ENCODE peak calls at places on chromosomes 3 and 15, in seven cellular contexts. H is foreskin fibroblast, W is cardiac fibroblast, Q is bronchial epithelial cell, Y is fibroblast of lung, X is osteoblast, U is prostate gland. C is an unnamed sample.

GRCh38 chr3:185585523-185585861 is 603 bp upstream of the SENP2 start:
- DNase-seq in Y (no peak), X (no peak), W (no peak), U (no peak), H (no peak), Q (no peak), C (no peak)

GRCh38 chr3:157064402-157064801 is 95.5 kb downstream of the CCNL1 start:
- DNase-seq in Q (no peak), H (no peak), Y (no peak), X (no peak), W (no peak), U (no peak), C (no peak)

GRCh38 chr15:34795267-34796081 is at the start of gene ACTC1:
- DNase-seq in U (no peak), H (peak), Q (peak), X (peak), W (peak), Y (peak), C (no peak)

GRCh38 chr3:150623945-150624344 is 20.8 kb downstream of the SELENOT start:
- DNase-seq in Q (no peak), U (no peak), X (peak), Y (no peak), W (no peak), H (peak), C (no peak)

GRCh38 chr15:57649138-57649537 is 57.4 kb upstream of the POLR2M start:
- DNase-seq in Y (peak), U (no peak), W (peak), H (peak), X (no peak), Q (peak), C (peak)

GRCh38 chr15:92421980-92422379 is 28.3 kb downstream of the ST8SIA2 start:
- DNase-seq in X (no peak), H (no peak), Y (peak), Q (peak), U (no peak), W (no peak), C (no peak)

GRCh38 chr3:87246662-87247061 is 19.6 kb downstream of the CHMP2B start:
- DNase-seq in H (no peak), Q (no peak), Y (no peak), X (no peak), U (no peak), W (no peak), C (no peak)

GRCh38 chr15:37933685-37934084 is 755 bp upstream of the TMCO5A start:
- DNase-seq in W (peak), U (no peak), X (no peak), Q (no peak), H (peak), Y (peak), C (no peak)

GRCh38 chr3:16993227-16993626 is 108.5 kb downstream of the PLCL2 start:
- DNase-seq in W (peak), Q (peak), Y (peak), X (no peak), U (no peak), H (peak), C (peak)

GRCh38 chr15:101255615-101256350 is 3.9 kb upstream of the CHSY1 start:
- DNase-seq in U (no peak), X (no peak), Q (no peak), W (peak), H (peak), Y (peak), C (no peak)

GRCh38 chr3:99250821-99251355 is 349.4 kb upstream of the DCBLD2 start:
- DNase-seq in X (no peak), H (peak), Y (peak), W (peak), U (no peak), Q (peak), C (no peak)

GRCh38 chr3:100254168-100254777 is 6.5 kb upstream of the TBC1D23 start:
- DNase-seq in U (peak), Y (peak), H (peak), X (peak), Q (peak), W (peak), C (no peak)

GRCh38 chr3:15536856-15537255 is 15.3 kb upstream of the COLQ start:
- DNase-seq in X (no peak), H (no peak), U (no peak), Q (no peak), Y (no peak), W (no peak), C (no peak)

GRCh38 chr3:52834871-52835501 is at the start of gene MUSTN1:
- DNase-seq in X (peak), U (no peak), H (peak), Y (peak), Q (no peak), W (peak), C (no peak)
- H3K4me3 ChIP-seq in X (no peak), U (no peak), H (no peak), Y (no peak), Q (no peak), W (no peak), C (no peak)

DNA sequence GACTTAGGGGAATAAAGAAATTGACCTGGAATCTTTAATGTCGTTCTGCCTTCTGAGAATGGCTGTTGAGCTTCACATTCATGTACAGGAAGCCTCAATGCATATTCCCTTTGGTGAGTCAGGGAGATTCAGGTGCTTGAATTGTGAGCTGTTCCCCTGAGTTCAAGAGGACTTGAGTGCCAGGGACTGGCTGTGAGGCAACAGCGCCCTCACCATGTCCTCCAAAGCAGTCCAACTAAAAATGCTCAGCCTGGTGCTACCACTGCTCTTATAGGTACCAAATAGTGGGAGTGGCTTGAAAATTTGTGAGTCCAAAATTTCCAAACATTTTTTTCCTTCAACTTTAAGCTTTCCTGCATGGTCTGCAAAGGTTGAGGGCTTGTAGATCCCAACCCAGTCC is 54.1 kb downstream of the LEO1 start:
- DNase-seq in U (no peak), X (peak), W (peak), Q (peak), Y (peak), H (peak), C (no peak)
- TF ChIP-seq CTCF in U (no peak), X (peak), W (peak), Q (peak), Y (peak), H (peak), C (peak)

GRCh38 chr3:112003321-112004080 is 4.8 kb downstream of the TAGLN3 start:
- DNase-seq in X (peak), H (no peak), W (no peak), U (no peak), Q (peak), Y (no peak), C (no peak)

GRCh38 chr3:112005091-112005672 is 6.5 kb downstream of the TAGLN3 start:
- DNase-seq in X (no peak), Q (peak), U (no peak), W (no peak), H (peak), Y (peak), C (no peak)

GRCh38 chr3:112004187-112004586 is 5.5 kb downstream of the TAGLN3 start:
- DNase-seq in W (no peak), U (no peak), Q (peak), X (no peak), Y (no peak), H (no peak), C (no peak)

GRCh38 chr3:112002458-112002971 is 3.8 kb downstream of the TAGLN3 start:
- DNase-seq in X (peak), W (no peak), U (no peak), Q (peak), Y (no peak), H (peak), C (no peak)

DNA sequence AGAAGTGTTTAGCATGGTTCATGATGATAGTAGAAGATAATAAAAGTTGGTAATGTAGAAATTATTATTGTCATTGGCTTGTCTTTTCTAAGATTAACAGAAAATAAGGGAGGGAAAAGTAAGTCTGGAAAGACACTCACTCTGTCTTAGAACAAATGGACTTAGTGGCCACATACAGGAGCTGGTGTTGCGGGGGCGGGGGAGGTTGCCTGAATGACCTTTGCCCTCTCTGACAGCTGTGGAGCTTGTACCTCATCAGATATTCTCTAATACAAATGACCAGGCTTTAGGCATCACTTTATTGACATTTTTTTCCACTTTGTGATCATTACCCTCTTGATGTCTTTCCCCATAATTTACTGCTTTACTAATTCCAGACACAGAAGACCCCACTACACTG is 5.9 kb downstream of the TAGLN3 start:
- DNase-seq in Q (no peak), U (no peak), H (no peak), W (no peak), Y (no peak), X (no peak), C (no peak)
- H3K4me3 ChIP-seq in Q (no peak), U (no peak), H (no peak), W (no peak), Y (no peak), X (no peak), C (no peak)

DNA sequence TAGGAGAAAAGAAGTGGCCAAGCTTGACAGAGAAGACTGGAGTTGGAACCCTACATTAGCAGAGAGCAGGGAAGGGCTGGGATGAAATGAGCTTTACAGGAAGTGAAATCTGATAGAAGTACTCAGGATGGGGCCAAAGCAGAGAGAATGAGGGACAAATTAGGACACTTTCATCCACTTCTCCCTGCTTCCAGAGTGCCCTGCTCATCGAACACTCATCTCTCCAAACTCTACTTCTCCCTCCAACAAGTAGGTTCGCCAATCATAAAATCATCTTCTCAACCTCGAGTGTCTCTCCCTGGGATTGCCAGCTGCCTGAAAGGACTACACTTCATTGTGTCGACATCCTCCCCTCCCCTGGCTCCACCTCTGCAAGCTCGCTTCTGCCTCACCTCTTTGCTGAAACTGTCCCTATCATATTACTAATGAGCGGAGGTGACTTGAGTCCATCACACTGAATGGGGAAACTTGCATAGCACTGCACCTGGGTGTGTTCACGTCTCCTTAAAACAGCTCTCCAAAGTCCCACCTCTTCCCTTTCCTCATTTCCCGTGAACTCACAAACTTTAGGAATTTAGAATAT is 365.8 kb downstream of the FOXP1 start:
- DNase-seq in X (no peak), Q (no peak), Y (no peak), U (no peak), H (no peak), W (no peak), C (no peak)
- TF ChIP-seq CTCF in X (no peak), Q (no peak), Y (no peak), U (no peak), H (no peak), W (no peak), C (no peak)

GRCh38 chr3:122772827-122773226 is 20.8 kb downstream of the HSPBAP1 start:
- DNase-seq in W (no peak), H (no peak), Q (no peak), X (no peak), Y (no peak), U (no peak), C (no peak)

GRCh38 chr3:122776675-122777074 is 17.0 kb downstream of the HSPBAP1 start:
- DNase-seq in Q (no peak), H (no peak), U (no peak), X (no peak), W (no peak), Y (no peak), C (no peak)

GRCh38 chr3:122777077-122777476 is 16.6 kb downstream of the HSPBAP1 start:
- DNase-seq in U (no peak), X (no peak), W (no peak), Q (no peak), Y (no peak), H (no peak), C (no peak)

GRCh38 chr3:122774564-122774963 is 19.1 kb downstream of the HSPBAP1 start:
- DNase-seq in U (no peak), X (peak), Q (peak), H (peak), W (no peak), Y (peak), C (no peak)

DNA sequence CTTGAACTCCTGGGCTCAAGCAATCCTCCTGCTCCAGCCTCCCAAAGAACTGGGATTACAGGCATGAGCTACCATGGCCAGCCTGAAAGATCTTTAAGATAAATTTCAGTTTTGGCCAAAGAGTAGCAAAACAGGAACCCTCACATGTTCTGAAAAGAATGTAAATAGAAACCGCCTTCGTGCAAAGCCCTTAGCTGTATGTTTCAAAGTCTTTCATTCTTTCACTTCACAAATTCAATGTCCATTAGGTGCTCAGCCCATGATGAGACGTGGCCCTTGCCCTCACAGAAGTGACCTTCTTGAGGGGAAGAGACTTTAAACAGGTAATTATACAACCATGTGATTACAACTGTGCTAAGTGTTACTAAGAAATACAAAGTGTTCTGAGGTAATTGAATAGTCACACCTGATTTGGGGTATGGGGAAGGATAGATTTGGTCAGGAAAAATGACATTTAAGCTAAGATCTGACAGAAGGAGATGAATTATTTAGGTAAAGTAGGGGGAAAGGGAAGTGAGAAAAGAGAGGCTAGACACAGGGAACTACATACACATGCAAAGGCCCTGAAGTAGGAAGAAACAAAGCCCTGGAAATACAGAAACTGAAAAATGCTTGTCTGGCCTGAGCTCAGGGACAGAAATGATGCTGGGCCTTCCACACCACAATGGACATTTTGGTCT is 19.6 kb downstream of the HSPBAP1 start:
- DNase-seq in W (no peak), Q (no peak), U (no peak), X (no peak), Y (no peak), H (no peak), C (no peak)
- H3K4me3 ChIP-seq in W (no peak), Q (no peak), U (no peak), X (no peak), Y (no peak), H (no peak), C (no peak)

DNA sequence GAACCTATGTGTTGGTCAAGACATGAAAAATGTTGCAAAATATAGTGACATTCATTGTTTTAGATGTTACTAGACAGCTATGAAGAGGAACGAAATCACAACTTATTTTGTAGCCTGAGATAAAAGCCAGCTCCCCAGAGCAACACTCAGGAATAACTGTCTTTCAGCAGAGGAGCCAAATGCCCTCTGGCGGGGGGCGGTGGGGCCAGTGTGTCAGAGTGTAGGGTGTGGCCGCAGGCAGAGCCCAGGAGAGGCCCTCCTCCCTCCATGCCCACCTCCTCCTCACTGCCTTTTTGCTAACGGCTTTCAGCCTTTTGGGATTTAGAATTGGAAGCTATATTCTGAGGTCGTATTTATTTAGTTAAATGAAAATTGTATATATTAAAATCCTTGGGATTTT is 16.9 kb downstream of the APOD start:
- DNase-seq in Q (no peak), X (no peak), U (no peak), H (no peak), W (no peak), Y (no peak), C (no peak)
- TF ChIP-seq CTCF in Q (no peak), X (no peak), U (no peak), H (no peak), W (no peak), Y (no peak), C (no peak)

DNA sequence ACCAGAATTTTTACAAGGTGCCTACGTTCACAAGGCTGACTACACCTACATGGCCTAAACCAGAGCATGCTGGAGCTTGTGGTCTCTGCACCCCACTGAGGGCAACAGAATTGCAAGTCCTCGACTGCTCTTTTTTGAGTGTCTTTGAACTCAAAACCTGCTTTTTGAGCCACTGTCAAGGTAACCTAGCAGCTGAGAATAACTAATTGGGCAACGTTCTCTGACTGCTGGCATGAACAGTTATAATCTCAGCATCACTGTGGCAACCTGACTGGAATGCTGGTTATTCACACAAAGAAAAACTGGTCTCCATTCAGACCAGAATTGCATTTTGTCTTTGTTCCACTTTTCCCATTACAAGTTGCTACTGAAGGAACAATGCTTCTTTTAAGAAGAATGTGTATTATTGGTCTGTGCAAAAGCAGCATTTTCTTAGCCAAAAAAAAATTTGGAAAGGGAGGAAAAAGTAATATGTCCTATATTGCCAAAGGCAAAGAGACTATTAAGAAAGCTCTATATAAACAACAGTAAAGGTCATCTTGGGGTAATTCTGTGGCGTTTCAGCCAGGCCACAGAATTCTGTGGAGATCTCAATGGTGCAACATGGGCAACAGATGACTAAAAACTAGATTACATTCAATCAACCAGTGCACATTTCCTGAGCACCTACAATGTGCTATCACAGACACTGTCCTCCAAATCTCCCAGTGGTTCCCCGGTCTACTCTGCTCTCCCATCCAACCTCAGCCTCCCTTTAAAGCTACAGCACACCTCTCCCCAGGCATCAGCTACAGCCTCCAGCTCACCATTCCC is 76.8 kb downstream of the TNIK start:
- DNase-seq in Y (peak), X (no peak), U (no peak), W (peak), H (peak), Q (no peak), C (no peak)
- H3K4me3 ChIP-seq in Y (no peak), X (no peak), U (no peak), W (no peak), H (no peak), Q (no peak), C (no peak)

GRCh38 chr3:169389925-169390253 is 273.6 kb downstream of the MECOM start:
- DNase-seq in U (no peak), W (no peak), Y (no peak), H (no peak), X (no peak), Q (no peak), C (no peak)

GRCh38 chr3:169390741-169391300 is 272.7 kb downstream of the MECOM start:
- DNase-seq in U (no peak), Q (peak), Y (peak), H (no peak), W (peak), X (peak), C (no peak)

GRCh38 chr3:169389211-169389924 is 274.1 kb downstream of the MECOM start:
- DNase-seq in H (no peak), X (no peak), W (peak), Y (no peak), Q (peak), U (no peak), C (no peak)

GRCh38 chr3:169391672-169392071 is 271.8 kb downstream of the MECOM start:
- DNase-seq in H (no peak), W (no peak), Y (no peak), U (no peak), Q (no peak), X (no peak), C (no peak)

GRCh38 chr3:169390310-169390731 is 273.2 kb downstream of the MECOM start:
- DNase-seq in H (no peak), X (no peak), Y (no peak), Q (peak), U (no peak), W (peak), C (peak)
- TF ChIP-seq CTCF in H (no peak), X (peak), Y (peak), Q (peak), U (peak), W (no peak), C (peak)

C was measured in epithelial cell of proximal tubule.